ENCODE peak calls at places on chromosomes 13 and 19, in five cellular contexts. T is activated CD4-positive, alpha-beta memory T cell treated with anti-CD3 and anti-CD28 coated beads, Interleukin-2, amount 10 ng/mL, durations not matched to agents 7 days and 5 days; X is lower lobe of right lung; O is cardiac fibroblast; F is activated naive CD4-positive, alpha-beta T cell. A is an unnamed sample.

GRCh38 chr13:92734068-92734467 is 492.5 kb upstream of the GPC6 start:
- DNase-seq in O (no peak), F (no peak), T (no peak), X (no peak), A (no peak)

GRCh38 chr13:41054212-41054877 is 7.0 kb upstream of the WBP4 start:
- DNase-seq in X (no peak), T (peak; percentile 38), F (no peak), O (peak; percentile 72), A (peak; percentile 64)

GRCh38 chr19:47232422-47233211 is 1.6 kb upstream of the BBC3 start:
- DNase-seq in X (no peak), T (peak; percentile 35), F (no peak), O (peak; percentile 81), A (peak; percentile 82)

GRCh38 chr13:41075034-41075433 is 13.7 kb downstream of the WBP4 start:
- DNase-seq in T (no peak), O (peak; percentile 60), X (no peak), F (no peak), A (peak; percentile 49)

GRCh38 chr19:45863840-45864628 is at the start of gene FOXA3:
- DNase-seq in X (no peak), T (peak; percentile 69), O (peak; percentile 36), F (peak; percentile 14), A (peak; percentile 17)

GRCh38 chr19:38719761-38720558 is 24.3 kb downstream of the CAPN12 start:
- DNase-seq in X (no peak), F (no peak), O (no peak), T (no peak), A (no peak)

GRCh38 chr13:30153871-30154426 is 153.4 kb downstream of the KATNAL1 start:
- DNase-seq in O (no peak), X (no peak), F (no peak), T (no peak), A (peak; percentile 31)

GRCh38 chr13:85405316-85405897 is 393.8 kb downstream of the SLITRK6 start:
- DNase-seq in O (no peak), X (no peak), T (no peak), F (no peak), A (no peak)

GRCh38 chr19:34418300-34418699 is 9.9 kb upstream of the UBA2 start:
- DNase-seq in O (no peak), F (no peak), X (no peak), T (no peak), A (no peak)

GRCh38 chr19:2982983-2983350 is 5.6 kb downstream of the TLE6 start:
- DNase-seq in X (peak; percentile 79), T (no peak), F (no peak), O (peak; percentile 80), A (peak; percentile 68)

GRCh38 chr13:92196566-92197256 is 798.3 kb downstream of the GPC5 start:
- DNase-seq in X (no peak), F (no peak), O (no peak), T (no peak), A (peak; percentile 2)

GRCh38 chr13:50594276-50594970 is 249.1 kb downstream of the DLEU7 start:
- DNase-seq in O (no peak), F (no peak), X (no peak), T (peak; percentile 17), A (no peak)